ENCODE peak calls at places on chromosome 3, in five cellular contexts. Y, X, I, M and H are unnamed samples.

GRCh38 chr3:157255797-157256196 is 95.8 kb upstream of the CCNL1 start:
- DNase-seq in Y (no peak), X (no peak), I (no peak), M (no peak), H (no peak)

GRCh38 chr3:154801729-154802128 is 278.4 kb upstream of the MME start:
- DNase-seq in Y (no peak), X (no peak), I (no peak), M (no peak), H (no peak)

GRCh38 chr3:170142373-170142772 is 39.2 kb downstream of the PHC3 start:
- DNase-seq in Y (no peak), X (no peak), I (no peak), M (no peak), H (no peak)

GRCh38 chr3:104810896-104811295 is 555.8 kb upstream of the ALCAM start:
- DNase-seq in Y (no peak), X (no peak), I (no peak), M (no peak), H (no peak)

GRCh38 chr3:27310693-27311092 is 58.5 kb downstream of the NEK10 start:
- DNase-seq in Y (no peak), X (no peak), I (no peak), M (peak), H (no peak)

GRCh38 chr3:151393961-151394360 is 9.4 kb upstream of the P2RY12 start:
- DNase-seq in Y (no peak), X (no peak), I (no peak), M (peak), H (no peak)

GRCh38 chr3:15958692-15959433 is 161.1 kb upstream of the ANKRD28 start:
- DNase-seq in Y (no peak), X (peak), I (no peak), M (peak), H (peak)

GRCh38 chr3:52216585-52217408 is 8.6 kb downstream of the TLR9 start:
- DNase-seq in Y (peak), X (peak), I (no peak), M (peak), H (peak)

GRCh38 chr3:54056521-54056920 is 65.8 kb upstream of the CACNA2D3 start:
- DNase-seq in Y (no peak), X (no peak), I (no peak), M (no peak), H (peak)

GRCh38 chr3:97970131-97970530 is 2.1 kb downstream of the RIOX2 start:
- DNase-seq in Y (no peak), X (peak), I (no peak), M (peak), H (peak)
- H3K4me3 ChIP-seq in Y (no peak), X (no peak), I (no peak), M (peak), H (no peak)

DNA sequence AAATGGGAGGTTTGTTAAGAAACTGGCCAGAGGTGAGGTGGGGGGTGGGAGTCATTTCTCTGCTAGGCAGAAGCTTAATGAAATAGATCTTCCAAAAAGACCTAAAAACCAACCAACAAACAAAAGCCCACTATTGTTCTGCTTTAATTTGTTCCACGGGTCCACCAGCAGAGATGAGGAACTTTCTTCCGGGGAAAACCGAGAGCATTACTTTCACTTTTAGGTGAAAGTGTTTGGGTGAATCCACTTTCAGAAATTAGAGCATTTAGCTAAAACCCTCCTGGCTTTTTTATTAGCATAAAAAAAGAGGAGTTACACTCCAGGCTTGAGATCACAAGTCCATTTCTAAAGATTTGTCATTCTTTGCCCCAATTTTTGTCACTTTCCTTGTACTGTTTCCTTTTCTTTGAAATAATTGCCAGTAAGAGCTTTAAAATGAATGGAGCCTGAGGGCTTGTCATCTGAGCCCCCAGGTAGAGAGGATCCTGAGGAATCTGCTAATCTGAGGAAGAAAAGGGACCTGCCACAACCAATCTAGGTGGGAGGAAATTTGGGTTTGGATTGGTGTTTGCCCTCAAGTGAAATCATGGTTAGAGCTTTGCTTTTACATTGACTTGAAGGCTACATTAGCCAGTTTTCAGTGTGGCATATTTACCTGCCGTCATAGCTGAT is 667.6 kb downstream of the NAALADL2 start:
- DNase-seq in Y (no peak), X (peak), I (no peak), M (peak), H (peak)
- H3K4me3 ChIP-seq in Y (peak), X (peak), I (no peak), M (peak), H (peak)

DNA sequence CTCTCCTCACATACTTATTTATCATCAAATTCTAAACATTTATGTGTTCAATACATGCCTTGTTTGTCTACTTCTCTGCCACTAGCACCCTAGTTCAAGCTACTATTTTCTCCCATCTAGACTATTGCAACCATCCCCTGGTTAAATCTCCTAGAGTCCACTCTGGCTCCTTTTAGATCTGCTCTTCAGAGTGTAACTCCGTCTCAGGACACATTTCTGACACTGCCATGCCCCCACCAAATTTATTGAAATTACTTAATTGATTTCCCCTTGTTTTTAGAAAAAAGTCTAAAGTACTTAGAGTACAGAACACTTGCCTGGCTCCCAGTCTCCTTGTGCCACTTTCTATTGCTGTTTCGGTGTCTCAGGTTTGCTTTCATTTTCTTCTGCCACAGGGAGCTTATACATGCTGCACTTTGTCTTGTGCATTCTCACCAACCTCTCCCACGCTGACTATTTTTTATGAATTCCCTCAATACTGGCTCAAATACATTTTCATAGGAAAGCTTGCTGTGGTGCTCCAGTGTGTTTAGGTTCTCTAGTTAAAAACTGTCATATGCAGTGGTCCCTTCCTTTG is 792.3 kb downstream of the DIPK2A start:
- DNase-seq in Y (no peak), X (no peak), I (no peak), M (no peak), H (no peak)
- H3K4me3 ChIP-seq in Y (no peak), X (peak), I (no peak), M (no peak), H (no peak)

GRCh38 chr3:10015476-10015904 is 10.7 kb upstream of the FANCD2 start:
- DNase-seq in Y (peak), X (peak), I (no peak), M (peak), H (peak)
- H3K4me3 ChIP-seq in Y (no peak), X (no peak), I (no peak), M (peak), H (no peak)

GRCh38 chr3:111539351-111540331 is 2.4 kb upstream of the CD96 start:
- DNase-seq in Y (no peak), X (peak), I (peak), M (peak), H (peak)
- H3K4me3 ChIP-seq in Y (no peak), X (no peak), I (no peak), M (no peak), H (no peak)

GRCh38 chr3:194422188-194422587 is 23.1 kb upstream of the GP5 start:
- DNase-seq in Y (no peak), X (peak), I (no peak), M (peak), H (peak)

GRCh38 chr3:194424373-194424772 is 25.3 kb upstream of the GP5 start:
- DNase-seq in Y (no peak), X (no peak), I (no peak), M (no peak), H (no peak)

GRCh38 chr3:194424953-194425352 is 25.9 kb upstream of the GP5 start:
- DNase-seq in Y (no peak), X (no peak), I (no peak), M (no peak), H (no peak)

GRCh38 chr3:194423317-194423716 is 24.3 kb upstream of the GP5 start:
- DNase-seq in Y (no peak), X (peak), I (no peak), M (no peak), H (peak)

DNA sequence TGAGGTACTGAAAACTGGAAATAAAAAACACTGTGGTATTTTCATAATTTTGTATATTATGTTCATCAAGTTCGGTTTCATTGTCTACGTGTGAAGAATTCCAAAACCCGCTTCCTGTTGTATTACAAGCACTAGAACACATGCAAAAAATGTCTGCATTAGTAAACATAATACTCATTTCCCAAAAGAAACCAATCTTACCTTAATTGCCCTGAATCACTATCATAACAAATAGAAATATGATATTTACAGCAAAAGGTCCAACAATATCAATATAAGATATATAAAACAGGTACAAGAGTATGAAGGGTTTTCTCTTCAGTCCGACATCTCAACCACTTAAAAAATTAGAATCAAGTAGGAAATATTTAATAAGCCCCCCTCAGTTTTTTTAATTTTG is 26.3 kb upstream of the GP5 start:
- DNase-seq in Y (no peak), X (no peak), I (no peak), M (no peak), H (no peak)
- H3K4me3 ChIP-seq in Y (no peak), X (no peak), I (no peak), M (no peak), H (no peak)